ENCODE peak calls at places on chromosomes 13 and 19, in six cellular contexts. V is cerebellar cortex; M is GM04504; N is ecto neural progenitor cell; Z is NCI-H2081; Q is activated CD4-positive, alpha-beta T cell treated with anti-CD3 and anti-CD28 coated beads for 36 hours. S is an unnamed sample.

GRCh38 chr19:32418155-32418554 is 12.6 kb downstream of the DPY19L3 start:
- DNase-seq in V (no peak), M (no peak), N (no peak), Z (no peak), Q (no peak), S (no peak)

GRCh38 chr13:29877456-29878096 is 27.2 kb upstream of the UBL3 start:
- DNase-seq in V (no peak), M (no peak), N (no peak), Z (no peak), Q (no peak), S (no peak)

GRCh38 chr19:3515891-3516422 is 9.8 kb downstream of the FZR1 start:
- DNase-seq in V (no peak), M (no peak), N (no peak), Z (no peak), Q (no peak), S (no peak)

GRCh38 chr13:99193152-99193551 is 7.5 kb upstream of the UBAC2 start:
- DNase-seq in V (no peak), M (no peak), N (no peak), Z (no peak), Q (no peak), S (no peak)

GRCh38 chr13:42017264-42017663 is 31.2 kb upstream of the DGKH start:
- DNase-seq in V (no peak), M (no peak), N (no peak), Z (no peak), Q (no peak), S (no peak)

GRCh38 chr13:47933688-47934011 is 67.4 kb downstream of the SUCLA2 start:
- DNase-seq in V (no peak), M (no peak), N (no peak), Z (peak; percentile 62), Q (no peak), S (peak; percentile 25)

GRCh38 chr13:106028916-106029315 is 506.5 kb downstream of the EFNB2 start:
- DNase-seq in V (no peak), M (no peak), N (no peak), Z (no peak), Q (no peak), S (no peak)

GRCh38 chr19:21750586-21751128 is 16.7 kb downstream of the ZNF100 start:
- DNase-seq in V (no peak), M (no peak), N (no peak), Z (no peak), Q (no peak), S (no peak)

GRCh38 chr19:33780251-33780650 is 16.4 kb upstream of the KCTD15 start:
- DNase-seq in V (no peak), M (no peak), N (no peak), Z (no peak), Q (no peak), S (no peak)

GRCh38 chr13:110364081-110364480 is 57.0 kb downstream of the COL4A2 start:
- DNase-seq in V (no peak), M (no peak), N (no peak), Z (no peak), Q (no peak), S (no peak)

GRCh38 chr13:43279696-43280095 is 256.3 kb downstream of the DNAJC15 start:
- DNase-seq in V (no peak), M (no peak), N (no peak), Z (no peak), Q (no peak), S (no peak)

GRCh38 chr13:30133976-30134375 is 173.4 kb downstream of the KATNAL1 start:
- DNase-seq in V (no peak), M (no peak), N (no peak), Z (no peak), Q (no peak), S (no peak)

GRCh38 chr19:3398114-3398899 is 31.9 kb downstream of the NFIC start:
- DNase-seq in V (peak; percentile 89), M (no peak), N (no peak), Z (no peak), Q (no peak), S (no peak)

GRCh38 chr13:41401371-41401770 is 56.0 kb upstream of the RGCC start:
- DNase-seq in V (peak; percentile 10), M (no peak), N (no peak), Z (peak; percentile 6), Q (peak; percentile 14), S (peak; percentile 68)

GRCh38 chr19:23547816-23548430 is 139.1 kb downstream of the ZNF675 start:
- DNase-seq in V (no peak), M (peak; percentile 20), N (no peak), Z (no peak), Q (no peak), S (no peak)

GRCh38 chr13:77429320-77430142 is 102.6 kb upstream of the MYCBP2 start:
- DNase-seq in V (no peak), M (peak; percentile 3), N (no peak), Z (no peak), Q (peak; percentile 74), S (no peak)

GRCh38 chr13:30526612-30527217 is 61.0 kb upstream of the HMGB1 start:
- DNase-seq in V (no peak), M (no peak), N (peak; percentile 58), Z (no peak), Q (no peak), S (no peak)

GRCh38 chr19:35399231-35399630 is 28.4 kb downstream of the GPR42 start:
- DNase-seq in V (no peak), M (no peak), N (no peak), Z (no peak), Q (no peak), S (no peak)

GRCh38 chr19:31339405-31339804 is 9.8 kb downstream of the TSHZ3 start:
- DNase-seq in V (no peak), M (no peak), N (no peak), Z (no peak), Q (no peak), S (peak; percentile 79)

GRCh38 chr19:2609389-2610116 is 92.9 kb downstream of the GNG7 start:
- DNase-seq in V (no peak), M (no peak), N (no peak), Z (no peak), Q (no peak), S (no peak)

GRCh38 chr19:47057328-47057727 is 8.9 kb upstream of the TMEM160 start:
- DNase-seq in V (no peak), M (no peak), N (no peak), Z (no peak), Q (no peak), S (peak; percentile 63)

GRCh38 chr19:954672-955494 is 29.0 kb downstream of the ARID3A start:
- DNase-seq in V (peak; percentile 40), M (no peak), N (no peak), Z (no peak), Q (no peak), S (no peak)

GRCh38 chr13:105952233-105952767 is 583.2 kb downstream of the EFNB2 start:
- DNase-seq in V (no peak), M (no peak), N (no peak), Z (no peak), Q (no peak), S (no peak)

GRCh38 chr19:19955208-19955607 is 54.5 kb downstream of the ZNF93 start:
- DNase-seq in V (no peak), M (no peak), N (no peak), Z (no peak), Q (no peak), S (no peak)

S was measured in NCI-H82.